ENCODE peak calls at places on chromosomes 12 and 14, in eight cellular contexts. A is GOT3; U is GM23338; D is SIG-M5; E is LoVo; Z is endothelial cell; V is foreskin fibroblast; L is stimulated activated CD4-positive, alpha-beta T cell treated with anti-CD3 and anti-CD28 coated beads, Interleukin-2, amount 100 ng/mL, for 48 hours. K is an unnamed sample.

GRCh38 chr14:71267691-71268090 is 360.4 kb downstream of the PCNX1 start:
- DNase-seq in V (no peak), U (no peak), E (no peak), L (no peak), A (no peak), Z (no peak), D (no peak), K (no peak)

GRCh38 chr14:100891051-100891450 is 12.5 kb downstream of the RTL1 start:
- DNase-seq in L (no peak), A (no peak), D (no peak), U (no peak), E (no peak), V (no peak), Z (no peak), K (peak)

GRCh38 chr14:31945701-31946100 is 131.4 kb upstream of the ARHGAP5 start:
- DNase-seq in E (no peak), L (no peak), Z (no peak), D (no peak), V (no peak), A (no peak), U (no peak), K (no peak)

GRCh38 chr12:47808574-47809380 is 10.9 kb downstream of the HDAC7 start:
- DNase-seq in A (no peak), U (peak), L (no peak), V (peak), D (no peak), Z (no peak), E (no peak), K (no peak)

GRCh38 chr12:92378682-92379479 is 233.2 kb upstream of the BTG1 start:
- DNase-seq in A (no peak), Z (no peak), D (no peak), V (no peak), E (no peak), L (no peak), U (no peak), K (no peak)

GRCh38 chr14:104822821-104823615 is 22.1 kb downstream of the ZBTB42 start:
- DNase-seq in A (no peak), D (no peak), Z (no peak), E (no peak), U (no peak), V (no peak), L (no peak), K (no peak)

GRCh38 chr12:25904442-25904841 is 54.0 kb upstream of the RASSF8 start:
- DNase-seq in A (no peak), U (no peak), Z (no peak), E (no peak), D (no peak), L (no peak), V (peak), K (no peak)

GRCh38 chr12:26109343-26109841 is 15.4 kb downstream of the BHLHE41 start:
- DNase-seq in V (no peak), A (no peak), Z (no peak), U (peak), E (no peak), L (no peak), D (no peak), K (no peak)

GRCh38 chr12:47075192-47076084 is 4.0 kb upstream of the PCED1B start:
- DNase-seq in V (no peak), U (no peak), Z (no peak), L (no peak), E (no peak), D (no peak), A (no peak), K (no peak)

GRCh38 chr12:77299001-77299400 is 233.6 kb upstream of the E2F7 start:
- DNase-seq in Z (no peak), E (no peak), V (peak), L (no peak), A (no peak), D (no peak), U (no peak), K (no peak)

GRCh38 chr12:95764848-95765247 is 25.7 kb downstream of the NTN4 start:
- DNase-seq in V (no peak), U (no peak), Z (no peak), D (no peak), E (no peak), L (no peak), A (no peak), K (no peak)

GRCh38 chr14:76917759-76918175 is 91.6 kb downstream of the LRRC74A start:
- DNase-seq in E (no peak), L (no peak), D (no peak), A (no peak), V (no peak), Z (no peak), U (no peak), K (no peak)

GRCh38 chr14:37122919-37123639 is 49.3 kb downstream of the SLC25A21 start:
- DNase-seq in D (no peak), U (no peak), L (no peak), V (no peak), E (no peak), A (no peak), Z (no peak), K (no peak)

GRCh38 chr12:49014547-49014946 is 4.0 kb downstream of the PRKAG1 start:
- DNase-seq in D (no peak), A (no peak), L (no peak), U (peak), E (no peak), Z (no peak), V (peak), K (no peak)

GRCh38 chr14:36941783-36942521 is 230.5 kb downstream of the SLC25A21 start:
- DNase-seq in Z (peak), L (peak), V (peak), D (no peak), U (peak), E (peak), A (no peak), K (peak)

GRCh38 chr12:58750484-58750883 is 169.8 kb downstream of the LRIG3 start:
- DNase-seq in Z (no peak), E (no peak), A (peak), U (no peak), D (no peak), V (peak), L (no peak), K (no peak)

GRCh38 chr12:22687677-22688076 is 62.7 kb downstream of the ETNK1 start:
- DNase-seq in A (no peak), V (peak), L (no peak), U (no peak), D (peak), E (no peak), Z (no peak), K (no peak)

K was measured in Caco-2.